ENCODE peak calls at places on chromosomes 11 and 22, in five cellular contexts. One of them, this sample, is unnamed.

GRCh38 chr22:27391092-27391770 is 410.3 kb downstream of the MN1 start:
- DNase-seq in left ventricle myocardium inferior: peak; percentile 63
- DNase-seq in testis: peak; percentile 81
- DNase-seq in transverse colon: no peak
- DNase-seq in right lobe of liver: peak; percentile 29
- DNase-seq in this sample: peak; percentile 23

GRCh38 chr11:19954899-19955298 is 205.4 kb downstream of the DBX1 start:
- DNase-seq in right lobe of liver: peak; percentile 75
- DNase-seq in left ventricle myocardium inferior: no peak
- DNase-seq in transverse colon: no peak
- DNase-seq in testis: no peak
- DNase-seq in this sample: no peak

GRCh38 chr22:47376901-47377520 is 614.6 kb downstream of the TBC1D22A start:
- DNase-seq in right lobe of liver: peak; percentile 23
- DNase-seq in left ventricle myocardium inferior: no peak
- DNase-seq in testis: no peak
- DNase-seq in transverse colon: no peak
- DNase-seq in this sample: no peak

GRCh38 chr22:37274380-37274862 is 7.9 kb upstream of the CYTH4 start:
- DNase-seq in right lobe of liver: peak; percentile 60
- DNase-seq in testis: peak; percentile 29
- DNase-seq in left ventricle myocardium inferior: peak; percentile 54
- DNase-seq in transverse colon: peak; percentile 41
- DNase-seq in this sample: no peak

GRCh38 chr22:45934659-45935341 is 42.2 kb downstream of the WNT7B start:
- DNase-seq in left ventricle myocardium inferior: no peak
- DNase-seq in testis: peak; percentile 31
- DNase-seq in transverse colon: no peak
- DNase-seq in right lobe of liver: no peak
- DNase-seq in this sample: no peak

GRCh38 chr11:121067912-121068652 is 33.0 kb upstream of the TECTA start:
- DNase-seq in transverse colon: peak; percentile 11
- DNase-seq in right lobe of liver: no peak
- DNase-seq in left ventricle myocardium inferior: no peak
- DNase-seq in testis: no peak
- DNase-seq in this sample: no peak

GRCh38 chr22:23215294-23216204 is 35.2 kb downstream of the BCR start:
- DNase-seq in testis: peak; percentile 41
- DNase-seq in left ventricle myocardium inferior: no peak
- DNase-seq in right lobe of liver: no peak
- DNase-seq in transverse colon: no peak
- DNase-seq in this sample: peak; percentile 68

GRCh38 chr22:36577019-36577418 is 48.1 kb upstream of the EIF3D start:
- DNase-seq in right lobe of liver: no peak
- DNase-seq in transverse colon: no peak
- DNase-seq in testis: no peak
- DNase-seq in left ventricle myocardium inferior: no peak
- DNase-seq in this sample: no peak

GRCh38 chr11:55942785-55943392 is 6.7 kb upstream of the OR5I1 start:
- DNase-seq in right lobe of liver: no peak
- DNase-seq in transverse colon: no peak
- DNase-seq in testis: no peak
- DNase-seq in left ventricle myocardium inferior: no peak
- DNase-seq in this sample: no peak

GRCh38 chr22:23264610-23265388 is 84.5 kb downstream of the BCR start:
- DNase-seq in transverse colon: no peak
- DNase-seq in right lobe of liver: peak; percentile 84
- DNase-seq in testis: peak; percentile 57
- DNase-seq in left ventricle myocardium inferior: no peak
- DNase-seq in this sample: no peak

GRCh38 chr11:133957926-133958325 is 1.2 kb upstream of the IGSF9B start:
- DNase-seq in left ventricle myocardium inferior: no peak
- DNase-seq in right lobe of liver: no peak
- DNase-seq in testis: peak; percentile 30
- DNase-seq in transverse colon: no peak
- DNase-seq in this sample: no peak

GRCh38 chr11:114171257-114172054 is 111.9 kb downstream of the ZBTB16 start:
- DNase-seq in transverse colon: peak; percentile 79
- DNase-seq in left ventricle myocardium inferior: peak; percentile 96
- DNase-seq in testis: peak; percentile 87
- DNase-seq in right lobe of liver: peak; percentile 98
- DNase-seq in this sample: peak; percentile 94

GRCh38 chr11:78800089-78800690 is 225.5 kb upstream of the NARS2 start:
- DNase-seq in right lobe of liver: no peak
- DNase-seq in transverse colon: no peak
- DNase-seq in testis: no peak
- DNase-seq in left ventricle myocardium inferior: no peak
- DNase-seq in this sample: no peak

GRCh38 chr11:69326622-69327219 is 32.8 kb downstream of the MYEOV start:
- DNase-seq in transverse colon: no peak
- DNase-seq in testis: no peak
- DNase-seq in right lobe of liver: peak; percentile 37
- DNase-seq in left ventricle myocardium inferior: no peak
- DNase-seq in this sample: no peak

GRCh38 chr11:110857885-110858555 is 145.8 kb upstream of the ARHGAP20 start:
- DNase-seq in testis: peak; percentile 21
- DNase-seq in left ventricle myocardium inferior: no peak
- DNase-seq in right lobe of liver: no peak
- DNase-seq in transverse colon: peak; percentile 39
- DNase-seq in this sample: no peak

GRCh38 chr11:31641477-31642062 is 132.0 kb downstream of the ELP4 start:
- DNase-seq in testis: peak; percentile 60
- DNase-seq in left ventricle myocardium inferior: no peak
- DNase-seq in right lobe of liver: peak; percentile 39
- DNase-seq in transverse colon: peak; percentile 8
- DNase-seq in this sample: no peak

GRCh38 chr11:129061466-129062194 is 119.0 kb upstream of the TP53AIP1 start:
- DNase-seq in transverse colon: no peak
- DNase-seq in right lobe of liver: no peak
- DNase-seq in testis: no peak
- DNase-seq in left ventricle myocardium inferior: no peak
- DNase-seq in this sample: no peak

GRCh38 chr11:24421766-24422165 is 75.1 kb upstream of the LUZP2 start:
- DNase-seq in left ventricle myocardium inferior: no peak
- DNase-seq in right lobe of liver: no peak
- DNase-seq in testis: no peak
- DNase-seq in transverse colon: no peak
- DNase-seq in this sample: no peak

GRCh38 chr11:67318239-67318555 is 14.9 kb downstream of the SSH3 start:
- DNase-seq in testis: no peak
- DNase-seq in left ventricle myocardium inferior: no peak
- DNase-seq in transverse colon: no peak
- DNase-seq in right lobe of liver: no peak
- DNase-seq in this sample: no peak

GRCh38 chr11:4146070-4146764 is 51.6 kb downstream of the RRM1 start:
- DNase-seq in right lobe of liver: no peak
- DNase-seq in transverse colon: no peak
- DNase-seq in testis: no peak
- DNase-seq in left ventricle myocardium inferior: no peak
- DNase-seq in this sample: no peak

GRCh38 chr11:103877221-103877620 is 159.2 kb upstream of the DDI1 start:
- DNase-seq in right lobe of liver: no peak
- DNase-seq in left ventricle myocardium inferior: no peak
- DNase-seq in transverse colon: no peak
- DNase-seq in testis: no peak
- DNase-seq in this sample: no peak

GRCh38 chr11:848380-848931 is 5.8 kb downstream of the TSPAN4 start:
- DNase-seq in testis: no peak
- DNase-seq in right lobe of liver: no peak
- DNase-seq in transverse colon: peak; percentile 61
- DNase-seq in left ventricle myocardium inferior: no peak
- DNase-seq in this sample: no peak

DNA sequence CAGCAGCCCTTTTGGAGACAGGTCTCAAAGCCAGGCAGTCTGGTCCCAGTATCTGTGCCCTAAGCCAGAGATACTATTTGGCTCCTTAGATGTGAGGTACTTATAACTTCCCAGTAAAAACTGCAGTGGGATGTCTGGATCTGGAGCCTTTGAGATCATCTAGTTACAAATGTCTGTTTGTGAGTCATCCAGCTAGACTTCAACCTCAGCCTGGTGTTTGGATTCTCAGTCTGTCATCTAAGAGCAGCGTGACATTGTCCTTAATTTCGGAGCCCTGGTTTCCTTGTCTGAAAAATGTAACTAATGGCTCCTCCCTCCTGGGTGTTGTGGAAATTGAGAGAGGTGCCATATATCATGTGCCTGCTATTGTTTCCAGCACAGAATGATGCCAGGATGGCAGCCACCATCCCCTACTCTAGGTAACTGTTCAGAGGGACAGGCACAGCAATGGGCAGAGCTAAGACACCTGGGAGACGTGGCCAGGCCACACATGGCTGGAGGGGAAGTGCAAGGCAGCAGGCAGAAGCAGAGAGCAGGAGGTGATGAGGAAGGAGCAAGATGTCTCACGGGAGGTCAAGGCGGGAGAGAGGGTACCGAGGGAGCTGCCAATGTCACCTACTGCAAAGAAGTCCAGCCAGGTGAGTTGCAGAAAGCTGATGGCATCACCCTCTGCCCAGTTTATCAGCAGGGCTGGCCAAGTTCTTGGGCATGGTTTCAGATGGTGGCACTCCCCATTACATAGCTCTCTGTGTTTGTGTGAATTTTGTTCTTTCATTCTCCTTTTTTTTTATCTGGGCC is 20.6 kb upstream of the ST3GAL4 start:
- DNase-seq in left ventricle myocardium inferior: no peak
- DNase-seq in testis: no peak
- DNase-seq in transverse colon: no peak
- DNase-seq in right lobe of liver: no peak
- DNase-seq in this sample: no peak
- H3K4me3 ChIP-seq in left ventricle myocardium inferior: no peak overlapping the region
- H3K4me3 ChIP-seq in testis: no peak overlapping the region
- H3K4me3 ChIP-seq in transverse colon: no peak overlapping the region
- H3K4me3 ChIP-seq in right lobe of liver: no peak overlapping the region
- H3K4me3 ChIP-seq in this sample: no peak overlapping the region

GRCh38 chr11:46293616-46294015 is 16.2 kb downstream of the CREB3L1 start:
- DNase-seq in right lobe of liver: no peak
- DNase-seq in testis: peak; percentile 36
- DNase-seq in transverse colon: no peak
- DNase-seq in left ventricle myocardium inferior: no peak
- DNase-seq in this sample: no peak

GRCh38 chr11:46293066-46293465 is 15.6 kb downstream of the CREB3L1 start:
- DNase-seq in testis: no peak
- DNase-seq in left ventricle myocardium inferior: no peak
- DNase-seq in right lobe of liver: no peak
- DNase-seq in transverse colon: no peak
- DNase-seq in this sample: no peak

GRCh38 chr11:46295996-46296519 is 18.6 kb downstream of the CREB3L1 start:
- DNase-seq in right lobe of liver: no peak
- DNase-seq in transverse colon: no peak
- DNase-seq in testis: no peak
- DNase-seq in left ventricle myocardium inferior: no peak
- DNase-seq in this sample: no peak

GRCh38 chr11:46295312-46295995 is 18.0 kb downstream of the CREB3L1 start:
- DNase-seq in transverse colon: peak; percentile 70
- DNase-seq in left ventricle myocardium inferior: peak; percentile 81
- DNase-seq in testis: peak; percentile 85
- DNase-seq in right lobe of liver: no peak
- DNase-seq in this sample: peak; percentile 62

DNA sequence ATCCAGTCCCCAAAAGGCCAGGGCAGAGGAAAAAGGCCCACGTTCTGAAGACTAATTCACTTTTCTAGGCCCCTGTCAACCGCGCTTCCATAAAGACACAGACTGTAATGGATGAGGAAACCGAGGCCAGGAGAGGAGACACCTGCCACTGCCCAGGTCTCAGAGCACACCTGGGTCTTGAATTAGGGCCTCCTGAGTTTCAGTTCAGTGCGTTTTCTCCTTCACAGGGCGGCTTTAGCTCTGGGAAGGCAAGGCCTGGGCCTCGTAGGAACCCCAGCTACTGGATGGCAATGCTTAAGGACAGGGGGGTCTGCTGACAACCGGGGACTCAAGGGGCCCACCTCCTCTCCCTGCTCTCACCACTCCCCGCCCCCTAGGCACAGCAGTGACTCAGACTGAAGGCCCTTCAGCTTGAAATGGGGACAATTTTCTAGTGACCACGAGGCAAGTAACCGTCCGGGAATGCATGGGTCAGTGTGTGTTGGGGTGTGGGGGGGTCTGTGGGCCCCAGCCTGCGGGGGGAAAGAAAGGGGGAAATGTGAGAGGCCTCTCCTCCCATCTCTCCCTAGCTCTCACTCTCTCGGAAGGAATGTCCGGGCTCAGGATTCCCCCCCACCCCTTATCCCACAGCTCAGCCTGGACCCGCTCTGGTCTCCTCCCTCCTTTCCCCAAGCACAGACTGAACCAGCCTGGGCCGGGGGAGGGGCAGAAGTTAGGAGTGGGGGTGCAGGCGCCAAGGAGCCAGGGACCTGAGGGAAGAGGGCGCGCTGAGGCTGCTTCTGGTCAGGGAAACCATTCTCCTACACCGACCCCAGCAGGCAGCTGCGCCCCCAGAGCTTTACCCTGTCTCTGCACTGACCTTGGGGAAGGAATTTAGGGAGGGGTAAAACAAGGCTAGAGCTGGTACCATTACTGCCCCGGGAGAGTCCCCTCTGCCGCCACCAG is 17.2 kb downstream of the CREB3L1 start:
- DNase-seq in testis: peak; percentile 55
- DNase-seq in transverse colon: no peak
- DNase-seq in left ventricle myocardium inferior: no peak
- DNase-seq in right lobe of liver: no peak
- DNase-seq in this sample: no peak
- H3K4me1 ChIP-seq in testis: peaks cover 49% of the 10 kb centered on the region
- H3K4me1 ChIP-seq in transverse colon: peaks cover 46% of the 10 kb centered on the region
- H3K4me1 ChIP-seq in left ventricle myocardium inferior: peaks cover 60% of the 10 kb centered on the region
- H3K4me1 ChIP-seq in right lobe of liver: no peaks in the 10 kb centered on the region
- H3K4me1 ChIP-seq in this sample: no peaks in the 10 kb centered on the region

DNA sequence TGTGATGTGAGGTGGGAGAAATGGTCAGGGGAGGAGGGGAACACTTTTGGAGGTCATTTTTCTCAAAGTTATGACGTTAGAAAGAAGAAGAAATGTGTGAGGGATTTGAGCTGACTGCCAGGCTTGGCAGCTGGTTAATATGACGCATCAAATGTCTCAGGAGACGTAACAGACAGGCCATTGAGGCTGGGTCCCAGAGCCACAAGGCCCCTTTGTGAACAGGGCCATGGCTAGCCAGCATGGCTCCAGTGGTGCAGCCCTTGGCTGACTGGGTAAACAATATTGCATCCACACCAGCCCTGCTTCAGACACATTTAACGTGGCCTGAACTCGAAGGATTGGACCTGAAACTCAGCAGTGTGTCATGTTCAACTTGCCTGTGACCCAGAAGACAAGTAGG is 34.3 kb downstream of the AMOTL1 start:
- DNase-seq in right lobe of liver: no peak
- DNase-seq in transverse colon: no peak
- DNase-seq in left ventricle myocardium inferior: no peak
- DNase-seq in testis: no peak
- DNase-seq in this sample: no peak
- H3K27ac ChIP-seq in right lobe of liver: no peak overlapping the region
- H3K27ac ChIP-seq in transverse colon: peak overlapping the region; percentile 55
- H3K27ac ChIP-seq in left ventricle myocardium inferior: peak overlapping the region; percentile 25
- H3K27ac ChIP-seq in testis: no peak overlapping the region
- H3K27ac ChIP-seq in this sample: no peak overlapping the region

DNA sequence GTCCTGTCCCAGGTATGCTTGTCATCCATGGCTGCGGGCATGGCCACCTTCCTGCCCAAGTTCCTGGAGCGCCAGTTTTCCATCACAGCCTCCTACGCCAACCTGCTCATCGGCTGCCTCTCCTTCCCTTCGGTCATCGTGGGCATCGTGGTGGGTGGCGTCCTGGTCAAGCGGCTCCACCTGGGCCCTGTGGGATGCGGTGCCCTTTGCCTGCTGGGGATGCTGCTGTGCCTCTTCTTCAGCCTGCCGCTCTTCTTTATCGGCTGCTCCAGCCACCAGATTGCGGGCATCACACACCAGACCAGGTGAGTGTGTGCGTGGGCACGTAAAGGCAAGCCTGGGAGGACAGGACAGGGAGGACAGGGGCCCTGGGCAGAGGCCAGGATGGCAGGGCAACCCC is 42.4 kb downstream of the SLCO2B1 start:
- DNase-seq in transverse colon: no peak
- DNase-seq in left ventricle myocardium inferior: no peak
- DNase-seq in right lobe of liver: peak; percentile 43
- DNase-seq in testis: no peak
- DNase-seq in this sample: no peak
- H3K4me3 ChIP-seq in transverse colon: no peak overlapping the region
- H3K4me3 ChIP-seq in left ventricle myocardium inferior: no peak overlapping the region
- H3K4me3 ChIP-seq in right lobe of liver: no peak overlapping the region
- H3K4me3 ChIP-seq in testis: no peak overlapping the region
- H3K4me3 ChIP-seq in this sample: no peak overlapping the region